ENCODE peak calls at places on chromosomes 16 and 17, in four cellular contexts. V, U, H and M are unnamed samples.

GRCh38 chr16:54437361-54437760 is 150.8 kb upstream of the IRX3 start:
- DNase-seq in H (no peak), V (no peak), U (no peak), M (no peak)

GRCh38 chr17:82862758-82863645 is 23.2 kb upstream of the ZNF750 start:
- DNase-seq in V (no peak), U (no peak), H (no peak), M (peak)

GRCh38 chr16:54931757-54932660 is 1.3 kb downstream of the IRX5 start:
- DNase-seq in U (no peak), H (no peak), V (peak), M (no peak)

GRCh38 chr16:11020792-11021440 is 76.6 kb downstream of the CLEC16A start:
- DNase-seq in U (peak), H (no peak), V (no peak), M (no peak)

GRCh38 chr17:76458580-76459490 is 5.9 kb upstream of the UBE2O start:
- DNase-seq in V (peak), U (peak), H (peak), M (no peak)

GRCh38 chr16:10151718-10152117 is 30.5 kb downstream of the GRIN2A start:
- DNase-seq in U (no peak), V (no peak), H (no peak), M (no peak)

GRCh38 chr17:49918591-49918990 is 50.4 kb upstream of the DLX4 start:
- DNase-seq in V (no peak), H (no peak), U (no peak), M (no peak)

GRCh38 chr17:6670571-6670970 is 19.0 kb downstream of the C17orf100 start:
- DNase-seq in V (peak), H (no peak), U (no peak), M (no peak)